ENCODE peak calls at places on chromosomes 12 and 14, in ten cellular contexts. One of them, this sample, is unnamed.

GRCh38 chr12:51694146-51694545 is 103.1 kb downstream of the SCN8A start:
- DNase-seq in NCI-H2029: no peak
- DNase-seq in hypothalamus: no peak
- DNase-seq in posterior cingulate gyrus: no peak
- DNase-seq in HTR-8/SVneo: no peak
- DNase-seq in activated T-helper 1 cell treated with Interleukin-2 at 50 U/mL for 16 hours: no peak
- DNase-seq in NCI-H524: no peak
- DNase-seq in NCI-H460: no peak
- DNase-seq in neuronal stem cell: no peak
- DNase-seq in astrocyte: no peak
- DNase-seq in this sample: no peak

GRCh38 chr14:89041245-89041585 is 216.8 kb downstream of the TTC8 start:
- DNase-seq in HTR-8/SVneo: no peak
- DNase-seq in hypothalamus: peak
- DNase-seq in astrocyte: no peak
- DNase-seq in activated T-helper 1 cell treated with Interleukin-2 at 50 U/mL for 16 hours: no peak
- DNase-seq in posterior cingulate gyrus: no peak
- DNase-seq in NCI-H460: no peak
- DNase-seq in NCI-H524: peak
- DNase-seq in neuronal stem cell: no peak
- DNase-seq in NCI-H2029: no peak
- DNase-seq in this sample: peak

GRCh38 chr14:39015360-39015961 is 87.6 kb downstream of the SEC23A start:
- DNase-seq in NCI-H2029: peak
- DNase-seq in posterior cingulate gyrus: no peak
- DNase-seq in NCI-H524: peak
- DNase-seq in hypothalamus: peak
- DNase-seq in NCI-H460: peak
- DNase-seq in astrocyte: peak
- DNase-seq in activated T-helper 1 cell treated with Interleukin-2 at 50 U/mL for 16 hours: no peak
- DNase-seq in neuronal stem cell: no peak
- DNase-seq in HTR-8/SVneo: peak
- DNase-seq in this sample: peak

GRCh38 chr12:53770281-53770680 is 18.5 kb upstream of the CISTR start:
- DNase-seq in neuronal stem cell: no peak
- DNase-seq in hypothalamus: no peak
- DNase-seq in NCI-H2029: no peak
- DNase-seq in HTR-8/SVneo: peak
- DNase-seq in posterior cingulate gyrus: no peak
- DNase-seq in activated T-helper 1 cell treated with Interleukin-2 at 50 U/mL for 16 hours: no peak
- DNase-seq in NCI-H524: no peak
- DNase-seq in NCI-H460: no peak
- DNase-seq in astrocyte: peak
- DNase-seq in this sample: no peak

GRCh38 chr14:99261916-99262787 is 9.8 kb downstream of the BCL11B start:
- DNase-seq in posterior cingulate gyrus: no peak
- DNase-seq in NCI-H460: no peak
- DNase-seq in activated T-helper 1 cell treated with Interleukin-2 at 50 U/mL for 16 hours: peak
- DNase-seq in HTR-8/SVneo: no peak
- DNase-seq in NCI-H2029: no peak
- DNase-seq in astrocyte: no peak
- DNase-seq in NCI-H524: no peak
- DNase-seq in hypothalamus: no peak
- DNase-seq in neuronal stem cell: no peak
- DNase-seq in this sample: no peak

GRCh38 chr12:29879606-29880308 is 96.0 kb upstream of the TMTC1 start:
- DNase-seq in neuronal stem cell: no peak
- DNase-seq in NCI-H460: no peak
- DNase-seq in NCI-H2029: no peak
- DNase-seq in activated T-helper 1 cell treated with Interleukin-2 at 50 U/mL for 16 hours: no peak
- DNase-seq in hypothalamus: no peak
- DNase-seq in astrocyte: no peak
- DNase-seq in HTR-8/SVneo: no peak
- DNase-seq in posterior cingulate gyrus: no peak
- DNase-seq in NCI-H524: peak
- DNase-seq in this sample: no peak

GRCh38 chr12:109539508-109539907 is 33.8 kb downstream of the MMAB start:
- DNase-seq in hypothalamus: no peak
- DNase-seq in NCI-H2029: no peak
- DNase-seq in HTR-8/SVneo: peak
- DNase-seq in NCI-H460: no peak
- DNase-seq in neuronal stem cell: no peak
- DNase-seq in NCI-H524: no peak
- DNase-seq in posterior cingulate gyrus: no peak
- DNase-seq in astrocyte: peak
- DNase-seq in activated T-helper 1 cell treated with Interleukin-2 at 50 U/mL for 16 hours: no peak
- DNase-seq in this sample: no peak

GRCh38 chr12:129304532-129304931 is 451.3 kb downstream of the GLT1D1 start:
- DNase-seq in activated T-helper 1 cell treated with Interleukin-2 at 50 U/mL for 16 hours: no peak
- DNase-seq in NCI-H2029: no peak
- DNase-seq in astrocyte: no peak
- DNase-seq in neuronal stem cell: no peak
- DNase-seq in NCI-H524: no peak
- DNase-seq in posterior cingulate gyrus: no peak
- DNase-seq in HTR-8/SVneo: no peak
- DNase-seq in hypothalamus: no peak
- DNase-seq in NCI-H460: no peak
- DNase-seq in this sample: no peak

GRCh38 chr14:58637040-58637390 is 747 bp upstream of the DACT1 start:
- DNase-seq in HTR-8/SVneo: peak
- DNase-seq in NCI-H524: peak
- DNase-seq in hypothalamus: peak
- DNase-seq in activated T-helper 1 cell treated with Interleukin-2 at 50 U/mL for 16 hours: no peak
- DNase-seq in posterior cingulate gyrus: peak
- DNase-seq in NCI-H2029: no peak
- DNase-seq in astrocyte: peak
- DNase-seq in neuronal stem cell: no peak
- DNase-seq in NCI-H460: no peak
- DNase-seq in this sample: peak

GRCh38 chr12:26833692-26834168 is 736 bp upstream of the ITPR2 start:
- DNase-seq in posterior cingulate gyrus: no peak
- DNase-seq in neuronal stem cell: peak
- DNase-seq in activated T-helper 1 cell treated with Interleukin-2 at 50 U/mL for 16 hours: no peak
- DNase-seq in NCI-H2029: peak
- DNase-seq in hypothalamus: no peak
- DNase-seq in astrocyte: no peak
- DNase-seq in NCI-H460: no peak
- DNase-seq in NCI-H524: peak
- DNase-seq in HTR-8/SVneo: no peak
- DNase-seq in this sample: peak

GRCh38 chr14:64195194-64195593 is 99.0 kb downstream of the ESR2 start:
- DNase-seq in NCI-H460: no peak
- DNase-seq in hypothalamus: no peak
- DNase-seq in activated T-helper 1 cell treated with Interleukin-2 at 50 U/mL for 16 hours: no peak
- DNase-seq in NCI-H524: no peak
- DNase-seq in astrocyte: no peak
- DNase-seq in posterior cingulate gyrus: no peak
- DNase-seq in HTR-8/SVneo: no peak
- DNase-seq in neuronal stem cell: no peak
- DNase-seq in NCI-H2029: no peak
- DNase-seq in this sample: no peak

GRCh38 chr12:22709292-22709691 is 84.3 kb downstream of the ETNK1 start:
- DNase-seq in HTR-8/SVneo: peak
- DNase-seq in NCI-H524: peak
- DNase-seq in NCI-H2029: no peak
- DNase-seq in astrocyte: no peak
- DNase-seq in posterior cingulate gyrus: no peak
- DNase-seq in neuronal stem cell: peak
- DNase-seq in activated T-helper 1 cell treated with Interleukin-2 at 50 U/mL for 16 hours: no peak
- DNase-seq in hypothalamus: no peak
- DNase-seq in NCI-H460: peak
- DNase-seq in this sample: peak

GRCh38 chr14:105065280-105066228 is at the start of gene GPR132:
- DNase-seq in HTR-8/SVneo: no peak
- DNase-seq in hypothalamus: no peak
- DNase-seq in activated T-helper 1 cell treated with Interleukin-2 at 50 U/mL for 16 hours: peak
- DNase-seq in NCI-H460: no peak
- DNase-seq in NCI-H524: no peak
- DNase-seq in neuronal stem cell: no peak
- DNase-seq in NCI-H2029: no peak
- DNase-seq in posterior cingulate gyrus: peak
- DNase-seq in astrocyte: peak
- DNase-seq in this sample: no peak

GRCh38 chr14:75535164-75535898 is 13.1 kb downstream of the BATF start:
- DNase-seq in neuronal stem cell: no peak
- DNase-seq in activated T-helper 1 cell treated with Interleukin-2 at 50 U/mL for 16 hours: no peak
- DNase-seq in hypothalamus: no peak
- DNase-seq in NCI-H2029: no peak
- DNase-seq in NCI-H524: no peak
- DNase-seq in NCI-H460: no peak
- DNase-seq in astrocyte: no peak
- DNase-seq in HTR-8/SVneo: no peak
- DNase-seq in posterior cingulate gyrus: no peak
- DNase-seq in this sample: no peak

GRCh38 chr12:29208060-29208459 is 59.0 kb downstream of the FAR2 start:
- DNase-seq in neuronal stem cell: no peak
- DNase-seq in hypothalamus: peak
- DNase-seq in NCI-H524: no peak
- DNase-seq in posterior cingulate gyrus: no peak
- DNase-seq in astrocyte: no peak
- DNase-seq in HTR-8/SVneo: no peak
- DNase-seq in NCI-H2029: no peak
- DNase-seq in activated T-helper 1 cell treated with Interleukin-2 at 50 U/mL for 16 hours: no peak
- DNase-seq in NCI-H460: no peak
- DNase-seq in this sample: no peak

GRCh38 chr14:59199205-59199604 is 10.7 kb downstream of the DAAM1 start:
- DNase-seq in NCI-H460: no peak
- DNase-seq in posterior cingulate gyrus: no peak
- DNase-seq in neuronal stem cell: no peak
- DNase-seq in hypothalamus: no peak
- DNase-seq in NCI-H2029: no peak
- DNase-seq in astrocyte: no peak
- DNase-seq in NCI-H524: peak
- DNase-seq in activated T-helper 1 cell treated with Interleukin-2 at 50 U/mL for 16 hours: no peak
- DNase-seq in HTR-8/SVneo: no peak
- DNase-seq in this sample: no peak

GRCh38 chr12:53195516-53196420 is 11.3 kb downstream of the ITGB7 start:
- DNase-seq in NCI-H2029: no peak
- DNase-seq in activated T-helper 1 cell treated with Interleukin-2 at 50 U/mL for 16 hours: no peak
- DNase-seq in HTR-8/SVneo: no peak
- DNase-seq in neuronal stem cell: no peak
- DNase-seq in astrocyte: no peak
- DNase-seq in NCI-H524: no peak
- DNase-seq in posterior cingulate gyrus: no peak
- DNase-seq in NCI-H460: no peak
- DNase-seq in hypothalamus: no peak
- DNase-seq in this sample: no peak

GRCh38 chr14:34098045-34098984 is 147.4 kb upstream of the EGLN3 start:
- DNase-seq in astrocyte: peak
- DNase-seq in NCI-H2029: no peak
- DNase-seq in activated T-helper 1 cell treated with Interleukin-2 at 50 U/mL for 16 hours: no peak
- DNase-seq in hypothalamus: peak
- DNase-seq in HTR-8/SVneo: peak
- DNase-seq in neuronal stem cell: no peak
- DNase-seq in NCI-H524: peak
- DNase-seq in NCI-H460: peak
- DNase-seq in posterior cingulate gyrus: no peak
- DNase-seq in this sample: peak

GRCh38 chr14:89564291-89564957 is 147.4 kb upstream of the FOXN3 start:
- DNase-seq in NCI-H2029: no peak
- DNase-seq in NCI-H460: no peak
- DNase-seq in HTR-8/SVneo: no peak
- DNase-seq in activated T-helper 1 cell treated with Interleukin-2 at 50 U/mL for 16 hours: no peak
- DNase-seq in NCI-H524: no peak
- DNase-seq in posterior cingulate gyrus: no peak
- DNase-seq in neuronal stem cell: no peak
- DNase-seq in hypothalamus: no peak
- DNase-seq in astrocyte: peak
- DNase-seq in this sample: no peak

GRCh38 chr12:19739195-19739776 is 300.0 kb downstream of the AEBP2 start:
- DNase-seq in HTR-8/SVneo: peak
- DNase-seq in activated T-helper 1 cell treated with Interleukin-2 at 50 U/mL for 16 hours: no peak
- DNase-seq in neuronal stem cell: peak
- DNase-seq in hypothalamus: no peak
- DNase-seq in astrocyte: peak
- DNase-seq in NCI-H524: peak
- DNase-seq in NCI-H2029: peak
- DNase-seq in NCI-H460: peak
- DNase-seq in posterior cingulate gyrus: no peak
- DNase-seq in this sample: peak

GRCh38 chr12:5187136-5187535 is 143.5 kb downstream of the KCNA5 start:
- DNase-seq in astrocyte: no peak
- DNase-seq in posterior cingulate gyrus: no peak
- DNase-seq in NCI-H524: no peak
- DNase-seq in NCI-H2029: peak
- DNase-seq in activated T-helper 1 cell treated with Interleukin-2 at 50 U/mL for 16 hours: no peak
- DNase-seq in NCI-H460: no peak
- DNase-seq in hypothalamus: no peak
- DNase-seq in neuronal stem cell: no peak
- DNase-seq in HTR-8/SVneo: no peak
- DNase-seq in this sample: no peak

GRCh38 chr12:65673291-65673690 is 151.0 kb upstream of the HMGA2 start:
- DNase-seq in posterior cingulate gyrus: no peak
- DNase-seq in NCI-H460: no peak
- DNase-seq in neuronal stem cell: no peak
- DNase-seq in NCI-H524: no peak
- DNase-seq in NCI-H2029: no peak
- DNase-seq in hypothalamus: no peak
- DNase-seq in activated T-helper 1 cell treated with Interleukin-2 at 50 U/mL for 16 hours: no peak
- DNase-seq in HTR-8/SVneo: no peak
- DNase-seq in astrocyte: no peak
- DNase-seq in this sample: no peak

GRCh38 chr14:54366726-54367707 is 29.8 kb upstream of the CDKN3 start:
- DNase-seq in astrocyte: peak
- DNase-seq in activated T-helper 1 cell treated with Interleukin-2 at 50 U/mL for 16 hours: peak
- DNase-seq in HTR-8/SVneo: peak
- DNase-seq in NCI-H524: peak
- DNase-seq in NCI-H460: peak
- DNase-seq in posterior cingulate gyrus: no peak
- DNase-seq in neuronal stem cell: no peak
- DNase-seq in NCI-H2029: no peak
- DNase-seq in hypothalamus: peak
- DNase-seq in this sample: peak

GRCh38 chr12:13362260-13362841 is 165.8 kb downstream of the EMP1 start:
- DNase-seq in hypothalamus: peak
- DNase-seq in astrocyte: peak
- DNase-seq in neuronal stem cell: peak
- DNase-seq in posterior cingulate gyrus: peak
- DNase-seq in NCI-H2029: peak
- DNase-seq in HTR-8/SVneo: peak
- DNase-seq in activated T-helper 1 cell treated with Interleukin-2 at 50 U/mL for 16 hours: no peak
- DNase-seq in NCI-H460: peak
- DNase-seq in NCI-H524: peak
- DNase-seq in this sample: peak

GRCh38 chr14:88496414-88496813 is 58.4 kb downstream of the PTPN21 start:
- DNase-seq in HTR-8/SVneo: no peak
- DNase-seq in NCI-H2029: no peak
- DNase-seq in astrocyte: no peak
- DNase-seq in hypothalamus: no peak
- DNase-seq in posterior cingulate gyrus: no peak
- DNase-seq in NCI-H524: no peak
- DNase-seq in neuronal stem cell: no peak
- DNase-seq in activated T-helper 1 cell treated with Interleukin-2 at 50 U/mL for 16 hours: no peak
- DNase-seq in NCI-H460: no peak
- DNase-seq in this sample: no peak

GRCh38 chr14:90700928-90701776 is 115.1 kb downstream of the TTC7B start:
- DNase-seq in astrocyte: no peak
- DNase-seq in hypothalamus: no peak
- DNase-seq in neuronal stem cell: no peak
- DNase-seq in activated T-helper 1 cell treated with Interleukin-2 at 50 U/mL for 16 hours: no peak
- DNase-seq in NCI-H460: no peak
- DNase-seq in NCI-H2029: no peak
- DNase-seq in NCI-H524: peak
- DNase-seq in HTR-8/SVneo: no peak
- DNase-seq in posterior cingulate gyrus: no peak
- DNase-seq in this sample: peak